ENCODE peak calls at places on chromosomes 3 and 15, in ten cellular contexts. L, R, E, A, F, W, X, K, Y and V are unnamed samples.

GRCh38 chr3:177483182-177483967 is 286.1 kb upstream of the TBL1XR1 start:
- DNase-seq in L (no peak), R (no peak), E (no peak), A (no peak), F (no peak), W (no peak), X (no peak), K (no peak), Y (no peak), V (no peak)

GRCh38 chr3:99021466-99021865 is 120.0 kb upstream of the DCBLD2 start:
- DNase-seq in L (no peak), R (no peak), E (no peak), A (no peak), F (no peak), W (no peak), X (no peak), K (no peak), Y (no peak), V (no peak)

GRCh38 chr3:15443826-15444524 is 16.6 kb downstream of the EAF1 start:
- DNase-seq in L (no peak), R (no peak), E (no peak), A (peak; percentile 92), F (no peak), W (no peak), X (no peak), K (peak; percentile 88), Y (no peak), V (no peak)

GRCh38 chr3:35394400-35394799 is 244.9 kb upstream of the ARPP21 start:
- DNase-seq in L (no peak), R (no peak), E (no peak), A (no peak), F (no peak), W (no peak), X (no peak), K (no peak), Y (no peak), V (no peak)

GRCh38 chr3:194110483-194110882 is 25.5 kb upstream of the HES1 start:
- DNase-seq in L (no peak), R (no peak), E (no peak), A (no peak), F (no peak), W (no peak), X (no peak), K (no peak), Y (no peak), V (no peak)

GRCh38 chr3:159447841-159448240 is 540.8 kb upstream of the IL12A start:
- DNase-seq in L (no peak), R (no peak), E (no peak), A (no peak), F (no peak), W (no peak), X (no peak), K (no peak), Y (no peak), V (no peak)

GRCh38 chr3:183253364-183253960 is 409 bp downstream of the B3GNT5 start:
- DNase-seq in L (peak; percentile 54), R (peak; percentile 58), E (peak; percentile 5), A (peak; percentile 60), F (peak; percentile 81), W (no peak), X (peak; percentile 90), K (peak; percentile 31), Y (peak; percentile 14), V (peak; percentile 9)

GRCh38 chr3:183807329-183807728 is 18.0 kb downstream of the MAP6D1 start:
- DNase-seq in L (no peak), R (no peak), E (no peak), A (no peak), F (no peak), W (no peak), X (no peak), K (peak; percentile 97), Y (no peak), V (peak; percentile 97)

GRCh38 chr15:68312701-68313204 is 35.2 kb downstream of the FEM1B start:
- DNase-seq in L (no peak), R (no peak), E (no peak), A (peak; percentile 78), F (peak; percentile 11), W (no peak), X (no peak), K (no peak), Y (peak; percentile 10), V (no peak)

GRCh38 chr3:114363554-114364202 is 69.8 kb downstream of the TIGIT start:
- DNase-seq in L (peak; percentile 64), R (no peak), E (no peak), A (peak; percentile 89), F (no peak), W (no peak), X (no peak), K (no peak), Y (no peak), V (no peak)

GRCh38 chr3:173584093-173584833 is 186.7 kb downstream of the NLGN1 start:
- DNase-seq in L (peak; percentile 13), R (peak; percentile 67), E (no peak), A (peak; percentile 55), F (no peak), W (no peak), X (no peak), K (peak; percentile 73), Y (no peak), V (no peak)

GRCh38 chr3:40753956-40754355 is 229.2 kb downstream of the ZNF621 start:
- DNase-seq in L (no peak), R (no peak), E (no peak), A (no peak), F (no peak), W (no peak), X (no peak), K (peak; percentile 87), Y (peak; percentile 16), V (peak; percentile 77)

GRCh38 chr3:194671511-194671899 is 486 bp downstream of the LSG1 start:
- DNase-seq in L (peak; percentile 36), R (peak; percentile 63), E (no peak), A (peak; percentile 37), F (no peak), W (no peak), X (no peak), K (peak; percentile 49), Y (no peak), V (peak; percentile 59)

GRCh38 chr3:15602146-15602536 is 596 bp downstream of the BTD start:
- DNase-seq in L (no peak), R (no peak), E (no peak), A (no peak), F (no peak), W (no peak), X (no peak), K (no peak), Y (no peak), V (no peak)

GRCh38 chr15:82933576-82933975 is 18.9 kb downstream of the HOMER2 start:
- DNase-seq in L (no peak), R (no peak), E (no peak), A (peak; percentile 11), F (no peak), W (no peak), X (no peak), K (no peak), Y (no peak), V (no peak)